ENCODE peak calls at places on chromosomes 1 and 21, in nine cellular contexts. P is lung, K is tibial nerve, I is heart right ventricle, C is A549, U is colonic mucosa, V is H9, F is pancreas, Y is upper lobe of right lung. N is an unnamed sample. For H3K4me1, the result is how much of the 10 kb centered on the place peaks cover.

GRCh38 chr1:109959974-109960744 is 24.4 kb upstream of the AHCYL1 start:
- DNase-seq in V (peak), Y (no peak), P (no peak), K (no peak), U (peak), I (no peak), C (peak), F (no peak), N (no peak)

GRCh38 chr1:7422966-7423365 is 348.1 kb upstream of the VAMP3 start:
- DNase-seq in F (no peak), I (no peak), Y (peak), K (no peak), U (no peak), P (no peak), V (no peak), C (no peak), N (peak)

GRCh38 chr1:162672678-162673259 is 40.5 kb downstream of the DDR2 start:
- DNase-seq in Y (no peak), I (no peak), U (no peak), P (no peak), K (no peak), C (no peak), F (no peak), V (no peak), N (no peak)

GRCh38 chr1:6554907-6555778 is at the start of gene TAS1R1:
- DNase-seq in V (no peak), U (no peak), F (peak), K (no peak), I (peak), Y (peak), C (no peak), P (peak), N (peak)

GRCh38 chr1:26574690-26575349 is 45.3 kb downstream of the RPS6KA1 start:
- DNase-seq in U (no peak), P (peak), C (no peak), I (no peak), Y (no peak), F (peak), K (no peak), V (no peak), N (no peak)

GRCh38 chr1:85027242-85027983 is 20.9 kb downstream of the MCOLN3 start:
- DNase-seq in C (no peak), I (no peak), U (no peak), V (no peak), F (no peak), K (no peak), Y (no peak), P (no peak), N (no peak)

GRCh38 chr21:38170283-38170682 is 86.5 kb upstream of the KCNJ15 start:
- DNase-seq in F (no peak), U (no peak), Y (no peak), P (peak), K (no peak), C (no peak), I (no peak), V (peak), N (peak)

GRCh38 chr1:37471345-37472231 is 2.8 kb upstream of the ZC3H12A start:
- DNase-seq in K (peak), F (peak), I (peak), V (peak), U (peak), C (peak), P (peak), Y (peak), N (peak)

GRCh38 chr1:240092301-240093119 is 827 bp downstream of the FMN2 start:
- DNase-seq in U (peak), I (no peak), K (no peak), Y (no peak), F (no peak), V (peak), C (peak), P (no peak), N (no peak)

GRCh38 chr1:235101558-235102258 is 26.9 kb downstream of the TOMM20 start:
- DNase-seq in P (no peak), I (no peak), V (no peak), F (no peak), K (no peak), Y (no peak), U (no peak), C (no peak), N (no peak)

GRCh38 chr1:235095938-235096562 is 32.6 kb downstream of the TOMM20 start:
- DNase-seq in Y (no peak), C (no peak), F (no peak), I (no peak), V (no peak), K (no peak), P (no peak), U (no peak), N (no peak)

GRCh38 chr1:235098991-235099390 is 29.6 kb downstream of the TOMM20 start:
- DNase-seq in C (no peak), K (no peak), P (no peak), U (no peak), I (no peak), F (no peak), V (no peak), Y (no peak), N (no peak)

GRCh38 chr1:235100124-235100801 is 28.4 kb downstream of the TOMM20 start:
- DNase-seq in I (no peak), V (peak), Y (no peak), P (no peak), U (no peak), C (no peak), F (no peak), K (peak), N (no peak)

DNA sequence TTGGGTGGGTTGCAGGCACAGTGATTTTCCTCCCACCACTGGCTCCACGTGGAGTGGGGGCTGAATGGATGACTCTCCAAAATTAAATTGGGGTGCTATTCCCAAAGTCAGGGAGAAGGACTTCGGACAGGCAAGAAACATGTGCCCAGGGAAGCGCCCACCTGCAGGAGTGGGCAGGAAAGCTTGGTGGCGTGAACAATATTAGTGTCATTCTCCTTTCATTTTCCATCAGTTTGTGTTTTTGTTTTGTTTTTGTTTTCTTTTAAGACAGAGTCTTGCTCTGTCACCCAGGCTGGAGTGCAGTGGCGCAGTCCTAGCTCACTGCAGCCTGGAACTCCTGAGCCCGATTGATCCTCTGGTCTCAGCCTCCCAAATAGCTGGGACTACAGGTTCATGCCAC is 30.1 kb downstream of the TOMM20 start:
- DNase-seq in V (no peak), F (no peak), C (no peak), P (no peak), I (no peak), K (no peak), U (no peak), Y (no peak), N (no peak)
- TF ChIP-seq CTCF in V (no peak), F (no peak), C (no peak), P (no peak), I (no peak), K (no peak), U (no peak), Y (no peak), N (no peak)

GRCh38 chr21:36989699-36990507 is 16.6 kb upstream of the RIPPLY3 start:
- DNase-seq in Y (peak), K (peak), U (peak), V (peak), P (peak), C (peak), I (peak), F (peak), N (peak)

GRCh38 chr21:36994501-36995189 is 11.9 kb upstream of the RIPPLY3 start:
- DNase-seq in V (peak), P (no peak), I (no peak), F (no peak), U (no peak), Y (no peak), C (no peak), K (no peak), N (no peak)

GRCh38 chr21:36990508-36991205 is 15.8 kb upstream of the RIPPLY3 start:
- DNase-seq in Y (peak), I (no peak), U (no peak), P (no peak), V (peak), C (no peak), K (no peak), F (no peak), N (no peak)

GRCh38 chr21:36988536-36988935 is 18.0 kb upstream of the RIPPLY3 start:
- DNase-seq in V (no peak), Y (no peak), F (no peak), K (no peak), P (no peak), I (no peak), C (no peak), U (no peak), N (no peak)

DNA sequence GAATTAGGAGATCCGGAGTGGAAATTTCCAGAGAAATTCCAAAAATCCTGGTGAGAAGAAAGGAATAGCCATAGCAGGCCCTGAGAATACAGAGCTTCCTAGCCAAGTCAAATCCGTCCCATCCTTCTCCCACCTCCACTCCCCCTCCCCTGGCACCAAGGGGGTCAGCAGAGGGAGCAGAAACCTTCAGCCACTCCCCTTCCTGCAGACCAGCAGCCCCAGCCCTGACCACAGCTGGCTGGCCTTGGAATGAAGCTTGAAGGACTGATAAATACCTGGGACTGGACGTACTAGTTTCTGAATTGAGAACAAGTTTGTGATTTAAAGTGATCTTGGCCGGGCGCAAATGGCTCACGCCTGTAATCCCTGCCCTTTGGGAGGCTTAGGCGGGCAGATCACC is 13.8 kb upstream of the RIPPLY3 start:
- DNase-seq in I (no peak), F (no peak), P (no peak), V (peak), C (no peak), K (no peak), Y (no peak), U (no peak), N (no peak)
- H3K4me1 ChIP-seq in I (under half), F (under half), P (under half), V (under half), C (under half), K (under half), Y (under half), U (under half), N (under half)

GRCh38 chr1:202204065-202204464 is 10.5 kb downstream of the LGR6 start:
- DNase-seq in P (no peak), U (no peak), I (no peak), K (no peak), C (no peak), V (no peak), F (no peak), Y (no peak), N (no peak)

GRCh38 chr1:202207292-202207691 is 13.7 kb downstream of the LGR6 start:
- DNase-seq in V (no peak), P (no peak), K (no peak), C (no peak), Y (no peak), I (no peak), F (no peak), U (no peak), N (no peak)

GRCh38 chr1:202208458-202208857 is 14.9 kb downstream of the LGR6 start:
- DNase-seq in V (no peak), U (no peak), P (no peak), F (no peak), Y (no peak), I (no peak), K (no peak), C (no peak), N (no peak)

GRCh38 chr1:202203238-202204039 is 9.8 kb downstream of the LGR6 start:
- DNase-seq in I (no peak), C (no peak), Y (no peak), U (no peak), P (no peak), V (no peak), K (no peak), F (no peak), N (no peak)

DNA sequence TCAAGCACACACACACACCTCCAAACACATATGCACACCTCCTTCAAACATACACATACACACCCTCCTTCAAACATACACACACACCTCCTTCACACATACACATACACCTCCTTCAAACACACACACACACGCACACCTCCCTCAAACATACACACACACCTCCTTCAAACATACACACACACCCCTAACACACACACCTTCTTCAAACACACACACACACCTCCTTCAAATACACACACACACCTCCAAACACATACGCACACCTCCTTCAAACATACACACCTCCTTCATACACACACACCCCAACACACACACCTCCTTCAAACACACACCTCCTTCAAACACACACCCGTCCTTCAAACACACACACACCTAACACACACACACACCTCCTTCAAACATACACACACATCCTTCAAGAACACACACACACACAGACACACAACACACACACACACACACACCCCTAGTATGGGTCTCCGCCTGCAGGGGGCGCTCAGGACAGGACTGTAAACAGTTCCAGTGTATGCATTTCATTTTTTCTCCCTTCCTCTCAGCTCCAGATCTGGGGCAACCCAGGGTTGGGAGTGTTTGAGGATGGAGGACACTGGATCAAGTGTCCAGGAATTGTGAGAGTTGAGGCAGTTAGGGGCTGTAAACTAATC is 12.1 kb downstream of the LGR6 start:
- DNase-seq in U (no peak), Y (no peak), C (no peak), F (no peak), V (peak), I (no peak), P (no peak), K (no peak), N (no peak)
- TF ChIP-seq CTCF in U (no peak), Y (no peak), C (no peak), F (no peak), V (peak), I (no peak), P (no peak), K (no peak), N (no peak)

GRCh38 chr1:111516008-111516535 is 12.6 kb upstream of the ADORA3 start:
- DNase-seq in F (no peak), P (peak), C (no peak), V (peak), K (no peak), I (peak), Y (peak), U (no peak), N (no peak)
- H3K4me1 ChIP-seq in F (under half), P (under half), C (under half), V (under half), K (under half), I (under half), Y (under half), U (under half), N (under half)

GRCh38 chr1:195005338-195005737 is 1602.9 kb downstream of the KCNT2 start:
- DNase-seq in K (no peak), V (no peak), Y (no peak), P (no peak), F (no peak), I (no peak), C (no peak), U (no peak), N (no peak)
- TF ChIP-seq CTCF in K (no peak), V (no peak), Y (no peak), P (no peak), F (no peak), I (no peak), C (no peak), U (no peak), N (no peak)

DNA sequence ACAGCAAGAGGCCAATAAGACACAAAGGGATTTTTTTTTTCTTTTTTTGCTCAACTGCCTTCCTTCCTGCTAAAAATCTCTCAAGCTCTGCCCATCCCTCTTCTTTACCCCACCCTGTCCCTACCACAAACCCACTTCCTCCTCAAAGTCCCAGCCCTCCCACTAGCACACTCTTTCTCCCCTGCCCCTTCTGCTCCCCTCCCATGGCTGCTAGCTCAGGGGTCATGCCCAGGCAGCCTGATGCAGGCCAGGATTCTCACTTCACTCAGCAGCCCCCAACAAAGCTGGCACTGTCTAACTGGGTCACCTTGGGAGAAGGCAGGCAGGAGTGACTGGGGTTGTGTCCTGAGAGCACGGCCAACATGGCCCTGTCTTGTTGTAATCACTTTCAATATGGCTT is 28.8 kb upstream of the PPP2R5A start:
- DNase-seq in F (no peak), I (no peak), V (no peak), P (no peak), K (no peak), U (no peak), C (no peak), Y (no peak), N (no peak)
- H3K4me1 ChIP-seq in F (under half), I (under half), V (under half), P (under half), K (under half), U (under half), C (under half), Y (under half), N (under half)

DNA sequence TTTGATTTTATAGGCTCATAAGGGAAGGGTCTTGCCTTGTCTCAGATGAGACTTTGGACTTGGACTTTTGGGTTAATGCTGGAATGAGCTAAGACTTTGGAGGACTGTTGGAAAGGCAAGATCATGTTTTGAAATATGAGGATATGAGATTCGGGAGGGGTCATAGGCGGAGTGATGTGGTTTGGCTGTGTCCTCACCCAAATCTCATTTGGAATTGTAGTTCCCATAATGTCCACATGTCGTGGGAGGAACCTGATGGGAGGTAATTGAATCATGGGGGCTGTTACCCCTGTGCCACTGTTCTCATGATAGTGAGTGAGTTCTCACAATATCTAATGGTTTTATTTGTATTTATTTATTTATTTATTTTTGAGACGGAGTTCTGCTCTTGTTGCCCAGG is 6.9 kb upstream of the CSDE1 start:
- DNase-seq in Y (no peak), F (no peak), V (no peak), U (no peak), K (no peak), I (no peak), C (no peak), P (no peak), N (no peak)
- TF ChIP-seq CTCF in Y (peak), F (no peak), V (peak), U (no peak), K (no peak), I (no peak), C (no peak), P (no peak), N (no peak)

GRCh38 chr1:94118013-94118412 is 2.9 kb downstream of the ABCA4 start:
- DNase-seq in U (no peak), C (no peak), I (no peak), P (no peak), Y (no peak), F (no peak), K (no peak), V (no peak), N (no peak)

GRCh38 chr1:94115254-94115899 is 5.6 kb downstream of the ABCA4 start:
- DNase-seq in C (no peak), P (no peak), K (no peak), F (no peak), U (no peak), V (no peak), I (no peak), Y (no peak), N (no peak)

GRCh38 chr1:94117250-94117851 is 3.6 kb downstream of the ABCA4 start:
- DNase-seq in P (no peak), C (no peak), I (no peak), K (no peak), V (no peak), F (no peak), U (no peak), Y (no peak), N (no peak)

GRCh38 chr1:94113592-94114322 is 7.2 kb downstream of the ABCA4 start:
- DNase-seq in K (no peak), V (no peak), C (no peak), U (no peak), F (no peak), Y (no peak), P (no peak), I (no peak), N (no peak)

GRCh38 chr1:94115900-94116436 is 5.0 kb downstream of the ABCA4 start:
- DNase-seq in K (no peak), F (no peak), Y (no peak), P (no peak), C (no peak), U (no peak), V (no peak), I (no peak), N (no peak)
- H3K4me1 ChIP-seq in K (under half), F (under half), Y (under half), P (under half), C (under half), U (under half), V (under half), I (under half), N (under half)

DNA sequence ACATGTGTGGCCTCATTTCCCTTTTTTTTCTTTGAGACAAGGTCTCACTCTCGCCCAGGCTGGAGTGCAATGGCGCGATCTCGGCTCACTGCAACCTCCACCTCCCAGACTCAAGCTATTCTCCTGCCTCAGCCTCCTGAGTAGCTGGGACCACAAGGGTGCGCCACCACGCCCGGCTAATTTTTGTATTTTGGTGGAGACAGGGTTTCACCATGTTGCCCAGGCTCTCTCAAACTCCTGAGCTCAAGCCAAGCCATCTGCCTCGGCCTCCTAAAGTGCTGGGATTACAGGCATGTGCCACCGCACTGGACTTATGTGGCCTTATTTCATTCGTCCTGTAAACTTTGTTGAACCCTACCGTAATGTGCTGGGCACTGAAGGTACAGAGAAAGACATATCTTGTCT is 569 bp upstream of the WARS2 start:
- DNase-seq in Y (peak), I (peak), C (no peak), V (peak), U (peak), K (peak), F (peak), P (peak), N (peak)
- TF ChIP-seq CTCF in Y (no peak), I (no peak), C (peak), V (peak), U (no peak), K (no peak), F (no peak), P (no peak), N (no peak)

N was measured in mucosa of descending colon.